ENCODE peak calls at places on chromosomes 12 and 14, in five cellular contexts. Z, N, A, D and F are unnamed samples.
A peak's percentile ranks its signal among the peaks of the same experiment; 100 is the strongest.

GRCh38 chr12:275784-276183 is 13.1 kb upstream of the SLC6A13 start:
- DNase-seq in N (no peak), A (no peak), D (no peak), Z (no peak), F (no peak)

GRCh38 chr12:54759751-54760150 is 94.6 kb upstream of the MUCL1 start:
- DNase-seq in N (no peak), Z (no peak), A (no peak), D (no peak), F (no peak)

GRCh38 chr14:106840258-106840657 is 1313.9 kb downstream of the TMEM121 start:
- DNase-seq in D (no peak), N (no peak), A (no peak), Z (no peak), F (no peak)

GRCh38 chr12:26831959-26832816 is 806 bp downstream of the ITPR2 start:
- DNase-seq in D (peak; percentile 83), Z (peak; percentile 56), N (peak; percentile 6), A (no peak), F (peak; percentile 69)

GRCh38 chr12:121223283-121223946 is 13.5 kb downstream of the P2RX4 start:
- DNase-seq in N (no peak), Z (no peak), A (no peak), D (no peak), F (no peak)

GRCh38 chr14:68630081-68630571 is 162.7 kb downstream of the ZFP36L1 start:
- DNase-seq in N (no peak), Z (no peak), D (no peak), A (no peak), F (no peak)

GRCh38 chr12:2393016-2393415 is 340.2 kb downstream of the CACNA1C start:
- DNase-seq in N (no peak), A (no peak), Z (no peak), D (no peak), F (no peak)

GRCh38 chr12:25792031-25792430 is 166.5 kb upstream of the RASSF8 start:
- DNase-seq in Z (peak; percentile 26), D (no peak), N (no peak), A (no peak), F (no peak)

GRCh38 chr14:95218006-95218405 is 60.7 kb upstream of the DICER1 start:
- DNase-seq in Z (no peak), A (no peak), N (no peak), D (no peak), F (no peak)

GRCh38 chr12:94994312-94994711 is 9.2 kb downstream of the NDUFA12 start:
- DNase-seq in A (no peak), Z (peak; percentile 84), D (no peak), N (no peak), F (no peak)

DNA sequence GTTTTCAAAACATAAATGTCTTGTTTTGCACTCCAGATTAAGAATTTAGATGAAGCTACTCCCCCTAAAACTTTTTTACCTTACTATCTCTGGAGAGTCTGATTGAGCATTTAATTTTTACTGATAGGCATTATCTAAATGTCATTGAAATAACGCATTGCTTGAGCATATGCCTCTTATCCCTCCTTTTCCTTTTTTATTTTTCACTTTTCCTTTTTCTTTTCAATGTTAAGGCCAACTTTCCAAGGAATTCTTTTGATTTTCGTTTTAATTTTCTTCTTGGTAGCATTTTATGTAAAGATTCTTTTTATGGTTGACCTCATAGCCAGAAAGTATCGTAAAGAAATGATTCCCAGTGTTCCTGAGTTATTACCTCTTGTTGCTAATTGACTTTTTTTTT is 2.9 kb downstream of the SRP54 start:
- DNase-seq in D (no peak), Z (no peak), A (no peak), N (no peak), F (no peak)
- TF ChIP-seq CTCF in D (no peak), Z (no peak), A (no peak), N (no peak), F (no peak)

GRCh38 chr12:89154743-89155530 is 197.4 kb downstream of the DUSP6 start:
- DNase-seq in D (no peak), A (no peak), N (no peak), Z (no peak), F (no peak)
- TF ChIP-seq CTCF in D (no peak), A (peak; percentile 17), N (no peak), Z (no peak), F (no peak)

GRCh38 chr14:104135121-104135903 is 3.1 kb upstream of the KIF26A start:
- DNase-seq in N (no peak), A (no peak), D (no peak), Z (peak; percentile 53), F (no peak)
- TF ChIP-seq CTCF in N (no peak), A (no peak), D (no peak), Z (no peak), F (no peak)

DNA sequence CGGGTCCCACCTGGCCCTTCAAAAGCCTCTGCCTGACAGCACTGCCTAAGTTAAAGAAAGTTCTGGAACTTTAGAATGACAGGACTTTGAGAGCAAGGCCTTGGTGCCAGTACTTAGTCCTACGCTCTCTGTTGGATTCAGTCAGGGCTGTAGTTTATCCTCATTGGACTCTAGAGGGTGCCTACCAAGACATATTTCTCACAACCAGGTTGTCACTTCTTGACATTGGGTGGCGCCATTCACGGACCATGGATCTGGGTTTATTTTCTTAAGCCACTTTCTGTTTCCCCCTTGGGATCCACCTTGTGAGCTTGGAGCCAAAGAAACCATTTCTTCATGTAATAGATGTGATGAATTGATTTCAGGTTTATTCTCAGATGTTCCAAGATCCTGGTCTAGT is 787.0 kb upstream of the TBX3 start:
- DNase-seq in Z (no peak), D (no peak), A (no peak), N (no peak), F (no peak)
- TF ChIP-seq CTCF in Z (no peak), D (no peak), A (no peak), N (no peak), F (no peak)

GRCh38 chr12:116141110-116141832 is 136.2 kb downstream of the MED13L start:
- DNase-seq in D (no peak), N (no peak), Z (no peak), A (no peak), F (no peak)
- TF ChIP-seq CTCF in D (peak; percentile 5), N (no peak), Z (peak; percentile 27), A (no peak), F (no peak)

GRCh38 chr14:22885975-22886374 is 3.0 kb downstream of the REM2 start:
- DNase-seq in N (no peak), Z (no peak), A (no peak), D (no peak), F (no peak)

GRCh38 chr14:22887260-22887989 is 4.4 kb downstream of the REM2 start:
- DNase-seq in N (no peak), Z (peak; percentile 69), A (no peak), D (peak; percentile 69), F (no peak)

GRCh38 chr14:22884721-22885523 is 1.9 kb downstream of the REM2 start:
- DNase-seq in N (no peak), D (no peak), Z (no peak), A (no peak), F (no peak)

GRCh38 chr14:22887990-22888378 is 5.0 kb downstream of the REM2 start:
- DNase-seq in Z (no peak), N (no peak), A (no peak), D (peak; percentile 81), F (no peak)

DNA sequence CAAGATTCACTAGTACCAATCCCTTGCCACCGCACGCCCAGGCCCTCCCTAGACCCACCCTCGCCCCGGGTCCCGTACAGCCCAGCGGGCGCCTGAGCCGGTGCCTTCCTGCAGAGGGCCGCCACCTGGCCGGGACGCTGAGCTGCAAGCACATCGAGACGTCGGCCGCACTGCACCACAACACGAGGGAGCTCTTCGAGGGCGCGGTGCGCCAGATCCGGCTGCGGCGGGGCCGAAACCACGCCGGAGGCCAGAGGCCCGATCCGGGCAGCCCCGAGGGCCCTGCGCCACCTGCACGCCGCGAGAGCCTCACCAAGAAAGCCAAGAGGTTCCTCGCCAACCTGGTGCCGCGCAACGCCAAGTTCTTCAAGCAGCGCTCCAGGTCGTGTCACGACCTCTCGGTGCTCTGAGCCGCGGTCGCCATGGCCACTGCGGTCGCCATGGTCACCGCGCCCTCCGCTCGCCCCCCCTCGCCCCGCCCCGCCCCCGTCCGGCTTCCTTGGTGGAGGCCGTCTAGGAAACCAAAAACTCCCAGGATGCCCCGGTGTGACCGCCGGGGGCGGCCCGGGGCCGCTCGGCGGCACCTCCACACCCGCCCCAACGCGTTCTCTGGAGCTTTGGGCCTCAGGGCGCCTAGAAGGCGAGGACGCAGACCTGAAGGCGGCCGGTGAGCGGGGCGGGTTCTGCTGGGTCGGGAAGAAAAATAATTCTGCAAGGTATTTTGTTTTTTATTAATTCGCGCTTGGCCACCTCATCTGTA is 3.7 kb downstream of the REM2 start:
- DNase-seq in N (peak; percentile 25), A (no peak), Z (peak; percentile 77), D (peak; percentile 92), F (no peak)
- TF ChIP-seq CTCF in N (no peak), A (no peak), Z (no peak), D (peak; percentile 60), F (no peak)

GRCh38 chr14:93160353-93160801 is 24.3 kb downstream of the MOAP1 start:
- DNase-seq in Z (peak; percentile 49), N (no peak), D (no peak), A (no peak), F (no peak)
- TF ChIP-seq CTCF in Z (peak; percentile 52), N (no peak), D (peak; percentile 39), A (peak; percentile 51), F (peak; percentile 27)

GRCh38 chr12:90010089-90010488 is 301.5 kb upstream of the ATP2B1 start:
- DNase-seq in A (no peak), Z (no peak), N (no peak), D (no peak), F (no peak)
- TF ChIP-seq CTCF in A (no peak), Z (no peak), N (no peak), D (no peak), F (no peak)

GRCh38 chr12:57127101-57127709 is 1.1 kb upstream of the LRP1 start:
- DNase-seq in D (peak; percentile 41), N (no peak), A (no peak), Z (peak; percentile 52), F (no peak)
- TF ChIP-seq CTCF in D (peak; percentile 52), N (peak; percentile 25), A (peak; percentile 31), Z (no peak), F (peak; percentile 40)

GRCh38 chr14:29798776-29799175 is 128.9 kb downstream of the PRKD1 start:
- DNase-seq in A (no peak), D (no peak), Z (no peak), N (no peak), F (no peak)

GRCh38 chr14:29802211-29802610 is 125.4 kb downstream of the PRKD1 start:
- DNase-seq in N (no peak), A (no peak), Z (no peak), D (no peak), F (no peak)

GRCh38 chr14:29803045-29803444 is 124.6 kb downstream of the PRKD1 start:
- DNase-seq in D (no peak), A (no peak), N (no peak), Z (no peak), F (no peak)

GRCh38 chr14:29799718-29800117 is 127.9 kb downstream of the PRKD1 start:
- DNase-seq in N (no peak), Z (no peak), D (no peak), A (no peak), F (no peak)

GRCh38 chr14:29800961-29801360 is 126.7 kb downstream of the PRKD1 start:
- DNase-seq in Z (no peak), N (no peak), A (no peak), D (no peak), F (no peak)
- TF ChIP-seq CTCF in Z (no peak), N (no peak), A (peak; percentile 28), D (no peak), F (no peak)